ENCODE peak calls at places on chromosomes 1 and 21, in four cellular contexts. X is pancreas, U is cardiac fibroblast, Q is uterus. G is an unnamed sample.

GRCh38 chr1:114956570-114956969 is 73.1 kb upstream of the TSHB start:
- DNase-seq in X (no peak), U (peak), Q (no peak), G (no peak)

GRCh38 chr1:62433861-62434611 is 2.8 kb upstream of the USP1 start:
- DNase-seq in X (no peak), U (no peak), Q (no peak), G (no peak)

GRCh38 chr21:26448751-26449150 is 124.3 kb downstream of the CYYR1 start:
- DNase-seq in X (no peak), U (peak), Q (no peak), G (no peak)

GRCh38 chr21:38729745-38730401 is 75.9 kb upstream of the ETS2 start:
- DNase-seq in X (no peak), U (no peak), Q (no peak), G (no peak)

GRCh38 chr1:36730599-36730998 is 247.9 kb upstream of the CSF3R start:
- DNase-seq in X (no peak), U (no peak), Q (no peak), G (no peak)

GRCh38 chr1:246107516-246108277 is 399.4 kb downstream of the SMYD3 start:
- DNase-seq in X (no peak), U (peak), Q (no peak), G (peak)

GRCh38 chr1:56032276-56032675 is 547.1 kb downstream of the PLPP3 start:
- DNase-seq in X (no peak), U (no peak), Q (no peak), G (no peak)

GRCh38 chr1:27862671-27863551 is 9.4 kb upstream of the THEMIS2 start:
- DNase-seq in X (no peak), U (peak), Q (no peak), G (peak)

GRCh38 chr1:226655251-226656163 is 83.6 kb downstream of the ITPKB start:
- DNase-seq in X (no peak), U (no peak), Q (no peak), G (no peak)

GRCh38 chr1:203440780-203441179 is 34.8 kb upstream of the PRELP start:
- DNase-seq in X (peak), U (peak), Q (peak), G (peak)

GRCh38 chr1:171983584-171983983 is 142.3 kb downstream of the DNM3 start:
- DNase-seq in X (no peak), U (peak), Q (no peak), G (peak)

GRCh38 chr1:201540846-201541735 is 2.2 kb downstream of the NAV1 start:
- DNase-seq in X (no peak), U (no peak), Q (no peak), G (no peak)

GRCh38 chr1:201543871-201544521 is 5.1 kb downstream of the NAV1 start:
- DNase-seq in X (no peak), U (no peak), Q (no peak), G (no peak)

GRCh38 chr1:201544710-201545109 is 5.8 kb downstream of the NAV1 start:
- DNase-seq in X (no peak), U (no peak), Q (no peak), G (no peak)

GRCh38 chr1:201542166-201543045 is 3.5 kb downstream of the NAV1 start:
- DNase-seq in X (no peak), U (peak), Q (no peak), G (no peak)

GRCh38 chr1:201546093-201546492 is 7.2 kb downstream of the NAV1 start:
- DNase-seq in X (no peak), U (no peak), Q (no peak), G (no peak)
- H3K4me3 ChIP-seq in X (no peak), U (no peak), Q (no peak), G (no peak)

DNA sequence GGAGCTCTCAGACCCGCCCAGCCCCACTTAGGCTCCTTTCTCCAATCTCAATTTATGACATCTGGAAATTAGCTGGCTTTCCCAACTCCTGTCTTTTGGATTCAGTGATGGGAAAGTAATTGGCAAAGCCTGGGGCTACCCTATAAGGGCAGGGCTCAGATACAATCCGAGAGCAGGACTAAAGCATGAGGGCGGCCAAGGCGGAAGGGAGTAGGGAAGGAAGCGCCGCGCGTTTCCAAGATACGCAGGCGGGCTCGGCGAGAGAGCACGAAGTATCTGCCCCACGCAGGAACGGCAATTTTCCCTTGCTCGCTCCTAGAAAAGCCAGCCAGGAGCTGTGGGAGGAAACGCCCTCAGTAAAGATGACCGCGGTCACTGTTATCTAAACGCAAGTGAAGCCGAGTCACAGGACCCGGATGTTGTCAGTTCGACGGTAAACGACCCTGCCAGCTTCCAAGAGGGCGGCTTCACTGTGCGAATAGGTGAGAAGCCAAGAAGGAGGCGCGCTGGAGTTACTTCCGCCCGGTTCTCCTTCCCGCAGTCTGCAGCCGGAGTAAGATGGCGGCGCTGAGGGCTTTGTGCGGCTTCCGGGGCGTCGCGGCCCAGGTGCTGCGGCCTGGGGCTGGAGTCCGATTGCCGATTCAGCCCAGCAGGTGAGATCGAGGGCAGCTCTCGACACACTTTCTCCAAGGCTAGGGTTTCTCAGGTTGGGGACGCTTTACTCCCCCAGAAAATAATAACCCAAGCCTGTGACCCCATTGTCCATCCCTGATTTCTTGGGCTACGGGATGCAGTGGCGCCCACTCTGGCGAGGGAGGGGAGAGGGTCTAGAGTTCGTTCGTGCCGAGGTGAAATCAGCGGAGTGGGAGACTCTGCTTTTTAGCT is at the start of gene NDUFS2:
- DNase-seq in X (peak), U (peak), Q (peak), G (peak)
- TF ChIP-seq CTCF in X (no peak), U (peak), Q (no peak), G (peak)

DNA sequence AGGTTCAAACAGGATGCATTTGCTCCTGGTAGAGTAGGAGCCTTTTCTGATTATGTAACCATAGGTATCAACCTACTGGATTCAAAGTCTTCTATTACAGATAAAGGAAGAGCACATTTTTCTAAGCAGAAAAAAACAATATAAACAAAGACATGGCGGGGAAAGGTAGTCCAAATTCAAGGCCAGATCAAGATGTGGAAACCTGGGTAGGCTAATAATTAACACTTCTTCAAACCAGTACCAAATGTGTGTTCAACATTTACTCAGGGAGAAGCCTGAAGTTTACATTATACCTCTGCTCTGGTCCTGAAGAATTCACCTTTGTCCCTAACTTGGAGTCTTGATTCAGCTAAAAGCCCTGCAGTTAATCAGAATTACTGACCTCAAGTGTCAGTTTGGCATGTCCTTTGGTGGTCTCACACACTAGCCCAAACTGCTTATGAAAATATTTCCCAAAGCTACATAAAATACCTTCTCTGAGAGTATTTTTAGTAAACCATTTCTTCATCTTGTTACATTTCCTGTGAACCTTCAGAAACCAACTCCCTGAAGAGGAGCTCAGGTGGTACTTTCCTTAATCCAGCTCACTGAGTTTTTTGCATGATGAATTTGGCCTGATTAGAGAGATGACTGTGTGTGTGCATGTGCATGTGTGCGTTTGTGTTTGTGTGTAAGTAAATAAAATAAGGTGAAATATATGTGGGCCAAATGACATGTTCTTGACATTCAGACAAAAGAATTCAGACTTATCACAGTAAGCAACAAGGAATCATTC is 70.2 kb downstream of the TOR3A start:
- DNase-seq in X (no peak), U (no peak), Q (no peak), G (no peak)
- H3K4me3 ChIP-seq in X (no peak), U (no peak), Q (no peak), G (no peak)

DNA sequence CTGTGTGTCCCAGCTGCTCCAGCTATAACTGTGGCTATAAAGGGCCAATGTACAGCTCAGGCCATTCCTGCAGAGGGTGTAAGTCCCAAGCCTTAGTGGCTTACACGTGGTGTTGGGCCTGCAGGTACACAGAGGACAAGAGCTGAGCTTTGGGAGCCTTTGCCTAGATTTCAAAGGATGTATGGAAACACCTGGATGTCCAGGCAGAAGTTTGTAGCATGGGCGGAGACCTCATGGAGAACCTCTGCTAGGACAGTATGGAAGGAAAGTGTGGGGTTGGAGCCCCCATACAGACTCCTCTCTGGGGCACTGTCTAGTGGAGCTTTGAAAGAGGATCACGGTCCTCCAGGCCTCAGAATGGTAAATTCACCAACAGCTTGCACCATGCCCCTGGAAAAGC is 113.9 kb downstream of the RGS21 start:
- DNase-seq in X (no peak), U (no peak), Q (no peak), G (no peak)
- TF ChIP-seq CTCF in X (no peak), U (no peak), Q (no peak), G (no peak)

GRCh38 chr1:237043846-237044636 is 2.1 kb downstream of the RYR2 start:
- DNase-seq in X (no peak), U (no peak), Q (no peak), G (no peak)

GRCh38 chr1:237042892-237043576 is 1.1 kb downstream of the RYR2 start:
- DNase-seq in X (no peak), U (peak), Q (no peak), G (no peak)

GRCh38 chr1:237048803-237049202 is 6.8 kb downstream of the RYR2 start:
- DNase-seq in X (no peak), U (no peak), Q (no peak), G (no peak)

GRCh38 chr1:237042467-237042891 is 495 bp downstream of the RYR2 start:
- DNase-seq in X (no peak), U (no peak), Q (no peak), G (no peak)

GRCh38 chr1:237045278-237046016 is 3.5 kb downstream of the RYR2 start:
- DNase-seq in X (no peak), U (no peak), Q (no peak), G (no peak)
- H3K4me3 ChIP-seq in X (no peak), U (no peak), Q (no peak), G (no peak)

GRCh38 chr1:6970256-6970655 is 185.0 kb downstream of the CAMTA1 start:
- DNase-seq in X (no peak), U (no peak), Q (no peak), G (no peak)

GRCh38 chr1:6972390-6972789 is 187.1 kb downstream of the CAMTA1 start:
- DNase-seq in X (no peak), U (no peak), Q (no peak), G (no peak)

GRCh38 chr1:6969762-6970161 is 184.5 kb downstream of the CAMTA1 start:
- DNase-seq in X (no peak), U (no peak), Q (no peak), G (no peak)

GRCh38 chr1:6971048-6971447 is 185.8 kb downstream of the CAMTA1 start:
- DNase-seq in X (no peak), U (no peak), Q (no peak), G (no peak)

DNA sequence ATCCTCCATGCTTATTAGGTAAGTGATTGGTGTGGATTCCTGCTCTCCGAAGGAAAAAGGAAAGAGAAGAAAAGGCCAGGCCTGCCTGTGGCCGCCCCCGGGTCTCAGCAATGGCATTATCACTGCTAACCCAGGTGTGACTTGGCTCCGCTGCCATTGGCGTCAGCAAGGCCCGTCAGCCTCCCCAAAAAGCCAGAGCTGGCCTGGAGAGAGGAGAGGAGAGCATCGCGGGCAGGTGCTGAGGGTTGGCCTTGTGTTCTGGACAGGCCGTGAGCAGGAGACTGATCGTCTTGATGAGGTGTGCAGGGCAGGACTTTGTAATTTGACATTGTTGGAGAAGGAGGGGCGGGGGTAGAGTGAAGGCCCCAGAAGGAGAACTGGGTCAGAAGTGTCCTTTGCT is 186.4 kb downstream of the CAMTA1 start:
- DNase-seq in X (no peak), U (no peak), Q (no peak), G (no peak)
- TF ChIP-seq CTCF in X (no peak), U (no peak), Q (no peak), G (no peak)

GRCh38 chr21:41643246-41643966 is 123.4 kb downstream of the RIPK4 start:
- DNase-seq in X (no peak), U (peak), Q (no peak), G (no peak)
- H3K4me3 ChIP-seq in X (no peak), U (no peak), Q (no peak), G (no peak)

DNA sequence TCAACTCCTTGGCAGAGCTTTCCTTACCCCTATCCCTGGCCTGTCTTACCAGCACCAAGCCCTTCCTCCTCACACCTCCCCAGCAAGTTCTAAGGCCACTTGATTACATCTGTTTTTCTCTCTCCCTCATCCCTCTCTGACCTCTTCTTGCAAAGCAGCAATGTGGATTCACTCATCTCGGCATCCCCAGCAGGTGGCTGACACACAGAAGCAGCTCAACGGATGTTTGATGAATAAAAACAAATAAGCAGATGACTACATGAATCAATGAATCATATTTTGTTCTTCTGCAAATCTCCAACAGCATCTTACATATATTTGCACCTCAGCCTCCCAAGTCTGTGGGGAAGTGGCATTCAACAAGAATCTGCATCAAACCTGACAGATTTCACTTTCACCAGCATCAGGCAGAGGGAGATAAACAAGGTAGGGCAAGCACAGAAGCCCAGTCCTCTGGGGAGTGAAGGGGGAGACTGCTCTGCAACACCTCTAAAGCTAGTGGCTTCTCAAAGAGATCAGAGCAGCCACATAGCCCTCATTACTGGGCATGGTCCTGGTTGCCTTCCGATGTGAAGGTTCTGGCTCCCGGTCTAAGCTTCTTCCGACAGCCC is 34.0 kb downstream of the CAPN8 start:
- DNase-seq in X (no peak), U (no peak), Q (no peak), G (no peak)
- TF ChIP-seq CTCF in X (no peak), U (no peak), Q (no peak), G (no peak)

GRCh38 chr1:82534996-82535395 is 734.3 kb downstream of the ADGRL2 start:
- DNase-seq in X (no peak), U (no peak), Q (no peak), G (no peak)
- H3K4me3 ChIP-seq in X (no peak), U (no peak), Q (no peak), G (no peak)

GRCh38 chr21:33308586-33309490 is 15.9 kb upstream of the IFNAR1 start:
- DNase-seq in X (no peak), U (peak), Q (no peak), G (no peak)
- TF ChIP-seq CTCF in X (no peak), U (no peak), Q (no peak), G (no peak)

G was measured in astrocyte of the cerebellum.